ENCODE peak calls at places on chromosomes 5 and 9, in five cellular contexts. One of them, this sample, is unnamed.

GRCh38 chr9:114130141-114130540 is 25.2 kb upstream of the COL27A1 start:
- DNase-seq in progenitor cell of endocrine pancreas: no peak
- DNase-seq in Caki2: no peak
- DNase-seq in activated CD4-positive, alpha-beta T cell treated with anti-CD3 and anti-CD28 coated beads, Interleukin-2, amount 50 U/mL, for 48 hours: no peak
- DNase-seq in GM12864: no peak
- DNase-seq in this sample: no peak

GRCh38 chr5:174767670-174768069 is 43.3 kb downstream of the MSX2 start:
- DNase-seq in activated CD4-positive, alpha-beta T cell treated with anti-CD3 and anti-CD28 coated beads, Interleukin-2, amount 50 U/mL, for 48 hours: no peak
- DNase-seq in progenitor cell of endocrine pancreas: no peak
- DNase-seq in Caki2: no peak
- DNase-seq in GM12864: no peak
- DNase-seq in this sample: no peak

GRCh38 chr9:4746278-4746677 is 5.3 kb upstream of the AK3 start:
- DNase-seq in progenitor cell of endocrine pancreas: no peak
- DNase-seq in Caki2: no peak
- DNase-seq in activated CD4-positive, alpha-beta T cell treated with anti-CD3 and anti-CD28 coated beads, Interleukin-2, amount 50 U/mL, for 48 hours: no peak
- DNase-seq in GM12864: no peak
- DNase-seq in this sample: peak; percentile 32

GRCh38 chr5:42120071-42120470 is 195.0 kb downstream of the FBXO4 start:
- DNase-seq in activated CD4-positive, alpha-beta T cell treated with anti-CD3 and anti-CD28 coated beads, Interleukin-2, amount 50 U/mL, for 48 hours: no peak
- DNase-seq in progenitor cell of endocrine pancreas: no peak
- DNase-seq in Caki2: no peak
- DNase-seq in GM12864: no peak
- DNase-seq in this sample: no peak

GRCh38 chr5:961711-962240 is 46.8 kb upstream of the NKD2 start:
- DNase-seq in activated CD4-positive, alpha-beta T cell treated with anti-CD3 and anti-CD28 coated beads, Interleukin-2, amount 50 U/mL, for 48 hours: no peak
- DNase-seq in Caki2: no peak
- DNase-seq in progenitor cell of endocrine pancreas: no peak
- DNase-seq in GM12864: no peak
- DNase-seq in this sample: no peak

GRCh38 chr9:130756460-130757152 is 63.0 kb downstream of the EXOSC2 start:
- DNase-seq in Caki2: no peak
- DNase-seq in progenitor cell of endocrine pancreas: no peak
- DNase-seq in GM12864: no peak
- DNase-seq in activated CD4-positive, alpha-beta T cell treated with anti-CD3 and anti-CD28 coated beads, Interleukin-2, amount 50 U/mL, for 48 hours: no peak
- DNase-seq in this sample: no peak

GRCh38 chr5:42767491-42768105 is 11.0 kb downstream of the CCDC152 start:
- DNase-seq in progenitor cell of endocrine pancreas: no peak
- DNase-seq in activated CD4-positive, alpha-beta T cell treated with anti-CD3 and anti-CD28 coated beads, Interleukin-2, amount 50 U/mL, for 48 hours: no peak
- DNase-seq in Caki2: peak; percentile 6
- DNase-seq in GM12864: no peak
- DNase-seq in this sample: no peak

GRCh38 chr9:116589392-116590354 is 97.4 kb upstream of the TRIM32 start:
- DNase-seq in progenitor cell of endocrine pancreas: no peak
- DNase-seq in GM12864: peak; percentile 35
- DNase-seq in Caki2: peak; percentile 19
- DNase-seq in activated CD4-positive, alpha-beta T cell treated with anti-CD3 and anti-CD28 coated beads, Interleukin-2, amount 50 U/mL, for 48 hours: peak; percentile 7
- DNase-seq in this sample: peak; percentile 32

GRCh38 chr5:139232161-139232724 is 34.1 kb upstream of the SIL1 start:
- DNase-seq in GM12864: no peak
- DNase-seq in progenitor cell of endocrine pancreas: no peak
- DNase-seq in Caki2: no peak
- DNase-seq in activated CD4-positive, alpha-beta T cell treated with anti-CD3 and anti-CD28 coated beads, Interleukin-2, amount 50 U/mL, for 48 hours: no peak
- DNase-seq in this sample: no peak

GRCh38 chr9:91907387-91908292 is 42.4 kb downstream of the ROR2 start:
- DNase-seq in activated CD4-positive, alpha-beta T cell treated with anti-CD3 and anti-CD28 coated beads, Interleukin-2, amount 50 U/mL, for 48 hours: no peak
- DNase-seq in progenitor cell of endocrine pancreas: no peak
- DNase-seq in GM12864: no peak
- DNase-seq in Caki2: no peak
- DNase-seq in this sample: no peak

GRCh38 chr5:150081541-150082283 is 4.6 kb downstream of the CSF1R start:
- DNase-seq in activated CD4-positive, alpha-beta T cell treated with anti-CD3 and anti-CD28 coated beads, Interleukin-2, amount 50 U/mL, for 48 hours: no peak
- DNase-seq in progenitor cell of endocrine pancreas: no peak
- DNase-seq in Caki2: no peak
- DNase-seq in GM12864: peak; percentile 27
- DNase-seq in this sample: peak; percentile 20

GRCh38 chr9:87865626-87866025 is 17.1 kb upstream of the SPATA31E1 start:
- DNase-seq in activated CD4-positive, alpha-beta T cell treated with anti-CD3 and anti-CD28 coated beads, Interleukin-2, amount 50 U/mL, for 48 hours: no peak
- DNase-seq in Caki2: peak; percentile 67
- DNase-seq in progenitor cell of endocrine pancreas: no peak
- DNase-seq in GM12864: no peak
- DNase-seq in this sample: no peak

GRCh38 chr5:138833726-138834480 is 41.2 kb downstream of the LRRTM2 start:
- DNase-seq in Caki2: no peak
- DNase-seq in activated CD4-positive, alpha-beta T cell treated with anti-CD3 and anti-CD28 coated beads, Interleukin-2, amount 50 U/mL, for 48 hours: no peak
- DNase-seq in progenitor cell of endocrine pancreas: no peak
- DNase-seq in GM12864: no peak
- DNase-seq in this sample: no peak

GRCh38 chr5:81233080-81233634 is at the start of gene CKMT2:
- DNase-seq in progenitor cell of endocrine pancreas: peak; percentile 52
- DNase-seq in activated CD4-positive, alpha-beta T cell treated with anti-CD3 and anti-CD28 coated beads, Interleukin-2, amount 50 U/mL, for 48 hours: no peak
- DNase-seq in GM12864: no peak
- DNase-seq in Caki2: no peak
- DNase-seq in this sample: no peak

GRCh38 chr9:110755179-110755578 is 86.6 kb downstream of the MUSK start:
- DNase-seq in activated CD4-positive, alpha-beta T cell treated with anti-CD3 and anti-CD28 coated beads, Interleukin-2, amount 50 U/mL, for 48 hours: no peak
- DNase-seq in Caki2: no peak
- DNase-seq in GM12864: no peak
- DNase-seq in progenitor cell of endocrine pancreas: no peak
- DNase-seq in this sample: no peak

GRCh38 chr9:129888085-129888808 is 53.0 kb downstream of the USP20 start:
- DNase-seq in progenitor cell of endocrine pancreas: no peak
- DNase-seq in activated CD4-positive, alpha-beta T cell treated with anti-CD3 and anti-CD28 coated beads, Interleukin-2, amount 50 U/mL, for 48 hours: peak; percentile 89
- DNase-seq in GM12864: peak; percentile 98
- DNase-seq in Caki2: no peak
- DNase-seq in this sample: peak; percentile 93

GRCh38 chr9:133771486-133772482 is 33.6 kb upstream of the SARDH start:
- DNase-seq in progenitor cell of endocrine pancreas: peak; percentile 5
- DNase-seq in GM12864: no peak
- DNase-seq in activated CD4-positive, alpha-beta T cell treated with anti-CD3 and anti-CD28 coated beads, Interleukin-2, amount 50 U/mL, for 48 hours: no peak
- DNase-seq in Caki2: no peak
- DNase-seq in this sample: no peak

GRCh38 chr9:112699230-112699629 is 18.7 kb downstream of the INIP start:
- DNase-seq in GM12864: no peak
- DNase-seq in Caki2: no peak
- DNase-seq in progenitor cell of endocrine pancreas: no peak
- DNase-seq in activated CD4-positive, alpha-beta T cell treated with anti-CD3 and anti-CD28 coated beads, Interleukin-2, amount 50 U/mL, for 48 hours: no peak
- DNase-seq in this sample: no peak

GRCh38 chr5:109959652-109960051 is 269.9 kb downstream of the MAN2A1 start:
- DNase-seq in GM12864: no peak
- DNase-seq in activated CD4-positive, alpha-beta T cell treated with anti-CD3 and anti-CD28 coated beads, Interleukin-2, amount 50 U/mL, for 48 hours: no peak
- DNase-seq in Caki2: no peak
- DNase-seq in progenitor cell of endocrine pancreas: no peak
- DNase-seq in this sample: no peak

GRCh38 chr9:76773051-76773450 is 8.8 kb downstream of the PCA3 start:
- DNase-seq in Caki2: peak; percentile 37
- DNase-seq in progenitor cell of endocrine pancreas: no peak
- DNase-seq in GM12864: no peak
- DNase-seq in activated CD4-positive, alpha-beta T cell treated with anti-CD3 and anti-CD28 coated beads, Interleukin-2, amount 50 U/mL, for 48 hours: no peak
- DNase-seq in this sample: no peak

GRCh38 chr9:75134495-75134894 is 46.2 kb downstream of the OSTF1 start:
- DNase-seq in GM12864: no peak
- DNase-seq in activated CD4-positive, alpha-beta T cell treated with anti-CD3 and anti-CD28 coated beads, Interleukin-2, amount 50 U/mL, for 48 hours: no peak
- DNase-seq in Caki2: no peak
- DNase-seq in progenitor cell of endocrine pancreas: no peak
- DNase-seq in this sample: no peak

GRCh38 chr5:79086116-79086515 is 16.5 kb downstream of the BHMT2 start:
- DNase-seq in GM12864: no peak
- DNase-seq in Caki2: no peak
- DNase-seq in activated CD4-positive, alpha-beta T cell treated with anti-CD3 and anti-CD28 coated beads, Interleukin-2, amount 50 U/mL, for 48 hours: no peak
- DNase-seq in progenitor cell of endocrine pancreas: no peak
- DNase-seq in this sample: no peak

GRCh38 chr5:169742773-169743296 is 105.8 kb downstream of the DOCK2 start:
- DNase-seq in activated CD4-positive, alpha-beta T cell treated with anti-CD3 and anti-CD28 coated beads, Interleukin-2, amount 50 U/mL, for 48 hours: no peak
- DNase-seq in Caki2: no peak
- DNase-seq in GM12864: no peak
- DNase-seq in progenitor cell of endocrine pancreas: no peak
- DNase-seq in this sample: no peak

GRCh38 chr5:133990396-133990795 is 14.4 kb downstream of the VDAC1 start:
- DNase-seq in GM12864: no peak
- DNase-seq in progenitor cell of endocrine pancreas: no peak
- DNase-seq in Caki2: no peak
- DNase-seq in activated CD4-positive, alpha-beta T cell treated with anti-CD3 and anti-CD28 coated beads, Interleukin-2, amount 50 U/mL, for 48 hours: no peak
- DNase-seq in this sample: no peak

GRCh38 chr9:112751059-112751795 is 667 bp downstream of the SNX30 start:
- DNase-seq in GM12864: no peak
- DNase-seq in progenitor cell of endocrine pancreas: peak; percentile 36
- DNase-seq in Caki2: peak; percentile 54
- DNase-seq in activated CD4-positive, alpha-beta T cell treated with anti-CD3 and anti-CD28 coated beads, Interleukin-2, amount 50 U/mL, for 48 hours: peak; percentile 45
- DNase-seq in this sample: peak; percentile 64

GRCh38 chr5:55983986-55984385 is 10.8 kb downstream of the IL6ST start:
- DNase-seq in GM12864: no peak
- DNase-seq in Caki2: no peak
- DNase-seq in activated CD4-positive, alpha-beta T cell treated with anti-CD3 and anti-CD28 coated beads, Interleukin-2, amount 50 U/mL, for 48 hours: no peak
- DNase-seq in progenitor cell of endocrine pancreas: no peak
- DNase-seq in this sample: no peak

GRCh38 chr5:8461543-8461942 is 592.6 kb downstream of the MTRR start:
- DNase-seq in progenitor cell of endocrine pancreas: no peak
- DNase-seq in GM12864: no peak
- DNase-seq in activated CD4-positive, alpha-beta T cell treated with anti-CD3 and anti-CD28 coated beads, Interleukin-2, amount 50 U/mL, for 48 hours: no peak
- DNase-seq in Caki2: peak; percentile 52
- DNase-seq in this sample: no peak

GRCh38 chr9:127667127-127667844 is 39.5 kb upstream of the CFAP157 start:
- DNase-seq in progenitor cell of endocrine pancreas: no peak
- DNase-seq in activated CD4-positive, alpha-beta T cell treated with anti-CD3 and anti-CD28 coated beads, Interleukin-2, amount 50 U/mL, for 48 hours: no peak
- DNase-seq in GM12864: no peak
- DNase-seq in Caki2: no peak
- DNase-seq in this sample: no peak

GRCh38 chr9:119802115-119802514 is 432.9 kb upstream of the BRINP1 start:
- DNase-seq in progenitor cell of endocrine pancreas: no peak
- DNase-seq in Caki2: no peak
- DNase-seq in GM12864: no peak
- DNase-seq in activated CD4-positive, alpha-beta T cell treated with anti-CD3 and anti-CD28 coated beads, Interleukin-2, amount 50 U/mL, for 48 hours: no peak
- DNase-seq in this sample: no peak

GRCh38 chr5:176886336-176887251 is 12.6 kb downstream of the HK3 start:
- DNase-seq in GM12864: no peak
- DNase-seq in activated CD4-positive, alpha-beta T cell treated with anti-CD3 and anti-CD28 coated beads, Interleukin-2, amount 50 U/mL, for 48 hours: no peak
- DNase-seq in Caki2: no peak
- DNase-seq in progenitor cell of endocrine pancreas: no peak
- DNase-seq in this sample: no peak

GRCh38 chr5:145510324-145510723 is 324.8 kb downstream of the PRELID2 start:
- DNase-seq in GM12864: no peak
- DNase-seq in Caki2: no peak
- DNase-seq in activated CD4-positive, alpha-beta T cell treated with anti-CD3 and anti-CD28 coated beads, Interleukin-2, amount 50 U/mL, for 48 hours: no peak
- DNase-seq in progenitor cell of endocrine pancreas: no peak
- DNase-seq in this sample: no peak

GRCh38 chr5:159442210-159442850 is 112.0 kb upstream of the IL12B start:
- DNase-seq in progenitor cell of endocrine pancreas: no peak
- DNase-seq in GM12864: no peak
- DNase-seq in activated CD4-positive, alpha-beta T cell treated with anti-CD3 and anti-CD28 coated beads, Interleukin-2, amount 50 U/mL, for 48 hours: no peak
- DNase-seq in Caki2: no peak
- DNase-seq in this sample: no peak

GRCh38 chr5:142281966-142282365 is 42.9 kb downstream of the SPRY4 start:
- DNase-seq in activated CD4-positive, alpha-beta T cell treated with anti-CD3 and anti-CD28 coated beads, Interleukin-2, amount 50 U/mL, for 48 hours: no peak
- DNase-seq in Caki2: no peak
- DNase-seq in GM12864: no peak
- DNase-seq in progenitor cell of endocrine pancreas: no peak
- DNase-seq in this sample: no peak

GRCh38 chr5:58009754-58010153 is 450.1 kb downstream of the PLK2 start:
- DNase-seq in progenitor cell of endocrine pancreas: no peak
- DNase-seq in activated CD4-positive, alpha-beta T cell treated with anti-CD3 and anti-CD28 coated beads, Interleukin-2, amount 50 U/mL, for 48 hours: no peak
- DNase-seq in Caki2: no peak
- DNase-seq in GM12864: no peak
- DNase-seq in this sample: no peak

This sample was measured in activated T-cell treated with anti-CD3 and anti-CD28 coated beads, Interleukin-2, amount 50 U/mL, for 48 hours.